ENCODE peak calls at places on chromosomes 1 and 21, in four cellular contexts. One of them, this sample, is unnamed. For H3K4me1, the result is how much of the 10 kb centered on the place peaks cover.

GRCh38 chr21:45401916-45402900 is 2.8 kb upstream of the COL18A1 start:
- DNase-seq in left lung: no peak
- DNase-seq in Karpas-422: no peak
- DNase-seq in hepatocyte: no peak
- DNase-seq in this sample: peak

GRCh38 chr1:150507912-150508864 is at the start of gene ECM1:
- DNase-seq in left lung: peak
- DNase-seq in Karpas-422: no peak
- DNase-seq in hepatocyte: peak
- DNase-seq in this sample: no peak

GRCh38 chr1:223141021-223141420 is 2.0 kb downstream of the TLR5 start:
- DNase-seq in left lung: no peak
- DNase-seq in Karpas-422: no peak
- DNase-seq in hepatocyte: peak
- DNase-seq in this sample: no peak

GRCh38 chr1:77218477-77219165 is 609 bp downstream of the PIGK start:
- DNase-seq in left lung: no peak
- DNase-seq in Karpas-422: peak
- DNase-seq in hepatocyte: peak
- DNase-seq in this sample: no peak

GRCh38 chr1:190754769-190755168 is 277.1 kb upstream of the BRINP3 start:
- DNase-seq in left lung: no peak
- DNase-seq in Karpas-422: no peak
- DNase-seq in hepatocyte: peak
- DNase-seq in this sample: no peak

GRCh38 chr1:46612937-46613660 is 3.5 kb downstream of the MOB3C start:
- DNase-seq in left lung: no peak
- DNase-seq in Karpas-422: no peak
- DNase-seq in hepatocyte: no peak
- DNase-seq in this sample: no peak

GRCh38 chr1:72547412-72547811 is 265.1 kb upstream of the NEGR1 start:
- DNase-seq in left lung: no peak
- DNase-seq in Karpas-422: no peak
- DNase-seq in hepatocyte: no peak
- DNase-seq in this sample: no peak

GRCh38 chr1:224641030-224641429 is 24.9 kb downstream of the CNIH3 start:
- DNase-seq in left lung: no peak
- DNase-seq in Karpas-422: no peak
- DNase-seq in hepatocyte: peak
- DNase-seq in this sample: no peak

GRCh38 chr1:192263436-192263835 is 53.4 kb upstream of the RGS21 start:
- DNase-seq in left lung: no peak
- DNase-seq in Karpas-422: no peak
- DNase-seq in hepatocyte: no peak
- DNase-seq in this sample: no peak

GRCh38 chr21:42865361-42866160 is 13.8 kb downstream of the WDR4 start:
- DNase-seq in left lung: peak
- DNase-seq in Karpas-422: no peak
- DNase-seq in hepatocyte: no peak
- DNase-seq in this sample: no peak

GRCh38 chr1:180270767-180271639 is 40.9 kb downstream of the LHX4 start:
- DNase-seq in left lung: no peak
- DNase-seq in Karpas-422: no peak
- DNase-seq in hepatocyte: peak
- DNase-seq in this sample: no peak

GRCh38 chr1:161251579-161251978 is 7.0 kb upstream of the PCP4L1 start:
- DNase-seq in left lung: no peak
- DNase-seq in Karpas-422: no peak
- DNase-seq in hepatocyte: no peak
- DNase-seq in this sample: no peak

GRCh38 chr1:5913078-5913845 is 79.0 kb downstream of the NPHP4 start:
- DNase-seq in left lung: peak
- DNase-seq in Karpas-422: no peak
- DNase-seq in hepatocyte: no peak
- DNase-seq in this sample: no peak

GRCh38 chr1:156245451-156246232 is 2.2 kb downstream of the PAQR6 start:
- DNase-seq in left lung: no peak
- DNase-seq in Karpas-422: no peak
- DNase-seq in hepatocyte: peak
- DNase-seq in this sample: no peak

GRCh38 chr1:1187938-1188337 is 14.3 kb downstream of the TTLL10 start:
- DNase-seq in left lung: no peak
- DNase-seq in Karpas-422: no peak
- DNase-seq in hepatocyte: no peak
- DNase-seq in this sample: no peak

GRCh38 chr1:8661185-8662110 is 156.0 kb downstream of the RERE start:
- DNase-seq in left lung: no peak
- DNase-seq in Karpas-422: peak
- DNase-seq in hepatocyte: peak
- DNase-seq in this sample: no peak
- H3K4me1 ChIP-seq in left lung: half or more
- H3K4me1 ChIP-seq in Karpas-422: under half
- H3K4me1 ChIP-seq in hepatocyte: under half
- H3K4me1 ChIP-seq in this sample: under half

DNA sequence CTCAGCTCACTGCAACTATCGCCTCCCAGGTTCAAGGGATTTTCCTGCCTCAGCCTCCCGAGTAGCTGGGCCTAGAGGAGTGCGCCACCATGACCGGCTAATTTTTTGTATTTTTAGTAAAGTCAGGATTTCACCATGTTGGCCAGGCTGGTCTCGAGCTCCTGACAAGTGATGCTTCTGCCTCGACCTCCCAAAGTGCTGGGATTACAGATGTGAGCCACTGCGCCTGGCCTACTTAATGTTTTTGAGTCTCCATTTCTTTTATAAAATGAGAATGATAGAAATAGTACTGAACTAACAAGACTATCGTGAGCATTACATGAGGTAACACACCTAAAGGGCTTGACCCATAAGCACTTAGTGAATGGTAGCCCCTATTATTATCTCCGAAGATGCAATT is 21.4 kb downstream of the NUAK2 start:
- DNase-seq in left lung: no peak
- DNase-seq in Karpas-422: no peak
- DNase-seq in hepatocyte: no peak
- DNase-seq in this sample: no peak
- H3K4me1 ChIP-seq in left lung: under half
- H3K4me1 ChIP-seq in Karpas-422: under half
- H3K4me1 ChIP-seq in hepatocyte: under half
- H3K4me1 ChIP-seq in this sample: half or more

DNA sequence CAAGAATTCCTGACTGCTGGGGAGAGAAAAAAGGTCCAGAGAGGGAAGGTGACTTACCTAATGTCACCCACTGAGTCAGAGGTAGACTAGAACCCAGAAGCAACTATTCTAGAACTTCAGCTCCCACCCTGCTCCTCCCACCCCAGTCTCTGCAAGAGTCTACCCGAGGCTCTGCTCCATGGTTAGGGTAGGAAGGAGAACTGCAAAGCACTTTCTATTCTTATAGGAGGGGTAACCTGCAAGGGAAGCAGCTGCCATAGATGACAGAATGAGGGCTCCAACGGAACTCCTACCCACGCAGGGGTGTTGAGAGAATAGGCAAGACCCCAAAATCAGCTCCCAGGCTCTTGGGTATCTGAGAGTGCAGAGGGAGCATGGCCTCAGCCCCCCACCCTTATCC is 4.3 kb downstream of the SLC9A1 start:
- DNase-seq in left lung: no peak
- DNase-seq in Karpas-422: no peak
- DNase-seq in hepatocyte: no peak
- DNase-seq in this sample: no peak
- H3K4me1 ChIP-seq in left lung: half or more
- H3K4me1 ChIP-seq in Karpas-422: half or more
- H3K4me1 ChIP-seq in hepatocyte: under half
- H3K4me1 ChIP-seq in this sample: under half

GRCh38 chr21:32186843-32187242 is 92.0 kb downstream of the MIS18A start:
- DNase-seq in left lung: no peak
- DNase-seq in Karpas-422: no peak
- DNase-seq in hepatocyte: no peak
- DNase-seq in this sample: no peak
- H3K4me1 ChIP-seq in left lung: under half
- H3K4me1 ChIP-seq in Karpas-422: under half
- H3K4me1 ChIP-seq in hepatocyte: under half
- H3K4me1 ChIP-seq in this sample: under half

DNA sequence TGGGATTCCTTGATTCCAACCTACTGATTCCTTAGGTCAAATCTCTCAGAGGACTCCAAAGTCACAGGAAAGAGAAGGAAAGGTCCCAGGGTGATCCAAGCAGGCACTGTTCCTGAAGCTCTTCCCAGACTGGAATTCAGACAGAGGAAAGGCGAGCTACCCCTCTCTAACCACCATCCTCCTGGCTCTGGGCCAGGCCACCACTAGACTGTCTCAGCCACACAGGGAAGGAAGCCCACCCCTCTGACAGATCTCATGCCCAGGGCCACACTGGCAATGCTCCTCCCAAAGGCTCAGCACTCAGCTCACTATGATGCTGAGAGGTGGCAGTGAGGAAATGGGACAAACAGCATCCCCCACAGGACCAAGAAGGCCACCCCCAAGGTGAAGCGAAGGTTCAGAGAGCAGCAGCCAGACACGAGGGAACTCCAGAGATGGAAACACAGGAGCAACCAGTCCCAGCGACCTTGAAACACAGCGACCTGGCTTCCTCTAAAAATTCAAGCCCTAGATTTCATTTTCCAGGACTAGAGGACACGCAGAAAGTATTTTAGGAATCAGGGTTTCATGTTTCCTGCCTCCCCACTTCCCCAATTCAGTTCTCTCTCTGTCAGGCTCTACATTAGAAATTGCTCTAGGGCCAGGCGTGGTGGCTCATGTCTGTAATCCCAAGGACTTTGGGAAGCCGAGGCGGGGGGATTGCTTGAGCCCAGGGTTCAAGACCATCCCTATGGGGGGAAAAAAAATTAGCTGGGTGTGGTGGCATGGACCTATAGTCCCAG is 18.8 kb downstream of the PIK3C2B start:
- DNase-seq in left lung: no peak
- DNase-seq in Karpas-422: no peak
- DNase-seq in hepatocyte: no peak
- DNase-seq in this sample: no peak
- H3K4me1 ChIP-seq in left lung: half or more
- H3K4me1 ChIP-seq in Karpas-422: under half
- H3K4me1 ChIP-seq in hepatocyte: under half
- H3K4me1 ChIP-seq in this sample: under half

DNA sequence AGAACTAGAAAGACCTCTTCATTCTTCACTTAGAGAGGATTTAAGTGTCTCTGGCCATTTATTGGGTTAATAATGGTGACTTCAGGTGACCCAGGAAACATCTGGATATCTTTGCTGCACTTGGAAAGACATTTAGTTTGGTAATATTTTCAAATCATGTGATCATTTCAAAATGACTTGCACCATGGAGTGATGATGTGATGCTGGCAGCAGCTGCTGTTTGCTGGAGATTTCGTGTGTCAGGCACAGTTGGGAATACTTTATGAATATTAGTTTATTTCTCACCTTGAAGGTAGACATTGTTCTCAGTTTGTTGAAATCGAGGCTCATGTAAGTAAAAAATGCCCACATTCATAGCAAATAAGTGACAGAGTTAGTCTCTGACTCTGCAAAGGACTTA is 236.0 kb downstream of the DISC1 start:
- DNase-seq in left lung: no peak
- DNase-seq in Karpas-422: no peak
- DNase-seq in hepatocyte: no peak
- DNase-seq in this sample: no peak
- H3K4me1 ChIP-seq in left lung: under half
- H3K4me1 ChIP-seq in Karpas-422: under half
- H3K4me1 ChIP-seq in hepatocyte: under half
- H3K4me1 ChIP-seq in this sample: under half

GRCh38 chr1:207835958-207836357 is 75.0 kb downstream of the CD34 start:
- DNase-seq in left lung: no peak
- DNase-seq in Karpas-422: no peak
- DNase-seq in hepatocyte: no peak
- DNase-seq in this sample: no peak
- H3K4me1 ChIP-seq in left lung: half or more
- H3K4me1 ChIP-seq in Karpas-422: under half
- H3K4me1 ChIP-seq in hepatocyte: under half
- H3K4me1 ChIP-seq in this sample: under half